ENCODE peak calls at places on chromosomes 3 and 15, in four cellular contexts. I is NCI-H1417, J is KBM-7, X is NCI-H1105 treated with DMSO at 0.1 percent for 48 hours. N is an unnamed sample.

GRCh38 chr3:48428088-48428862 is 1.6 kb downstream of the PLXNB1 start:
- DNase-seq in I (peak), J (no peak), X (peak), N (peak)

GRCh38 chr3:136195258-136196063 is 674 bp downstream of the MSL2 start:
- DNase-seq in I (peak), J (peak), X (peak), N (peak)

GRCh38 chr3:128266453-128266852 is 113.2 kb downstream of the EEFSEC start:
- DNase-seq in I (no peak), J (no peak), X (peak), N (peak)

GRCh38 chr3:115876860-115877646 is 253.7 kb downstream of the GAP43 start:
- DNase-seq in I (no peak), J (no peak), X (peak), N (peak)

GRCh38 chr3:47002490-47003410 is 23.3 kb downstream of the NBEAL2 start:
- DNase-seq in I (no peak), J (no peak), X (no peak), N (no peak)

GRCh38 chr3:190608850-190609589 is 95.1 kb downstream of the IL1RAP start:
- DNase-seq in I (no peak), J (no peak), X (no peak), N (no peak)

GRCh38 chr3:33364531-33365128 is 75.6 kb downstream of the UBP1 start:
- DNase-seq in I (no peak), J (no peak), X (no peak), N (no peak)

GRCh38 chr3:99999541-99999940 is 114.8 kb downstream of the FILIP1L start:
- DNase-seq in I (no peak), J (no peak), X (no peak), N (no peak)

GRCh38 chr15:90231028-90232017 is 2.4 kb downstream of the CIB1 start:
- DNase-seq in I (no peak), J (no peak), X (no peak), N (no peak)

GRCh38 chr3:135393159-135393558 is 572.4 kb upstream of the PPP2R3A start:
- DNase-seq in I (no peak), J (no peak), X (no peak), N (no peak)

GRCh38 chr15:65757256-65757655 is 34.8 kb downstream of the DENND4A start:
- DNase-seq in I (no peak), J (no peak), X (no peak), N (no peak)

GRCh38 chr3:464255-464654 is 267.7 kb downstream of the CHL1 start:
- DNase-seq in I (no peak), J (no peak), X (no peak), N (no peak)

GRCh38 chr3:13236774-13237173 is 163.5 kb upstream of the IQSEC1 start:
- DNase-seq in I (no peak), J (no peak), X (no peak), N (no peak)

GRCh38 chr3:33926998-33927605 is 128.7 kb downstream of the PDCD6IP start:
- DNase-seq in I (no peak), J (peak), X (no peak), N (no peak)

N was measured in COR-L47.